ENCODE peak calls at places on chromosomes 2 and 18, in four cellular contexts. One of them, this sample, is unnamed. For H3K4me1, H3K9me3 and H3K36me3, the result is how much of the 10 kb centered on the place peaks cover.

GRCh38 chr2:106575955-106576354 is 88.8 kb downstream of the CD8B2 start:
- DNase-seq in hepatocyte: peak
- DNase-seq in fibroblast of lung: peak
- DNase-seq in NT2/D1: peak
- DNase-seq in this sample: no peak

GRCh38 chr18:598053-598665 is 1.4 kb downstream of the CLUL1 start:
- DNase-seq in hepatocyte: no peak
- DNase-seq in fibroblast of lung: no peak
- DNase-seq in NT2/D1: no peak
- DNase-seq in this sample: no peak

GRCh38 chr18:35409921-35410320 is 32.8 kb upstream of the ZNF396 start:
- DNase-seq in hepatocyte: no peak
- DNase-seq in fibroblast of lung: no peak
- DNase-seq in NT2/D1: no peak
- DNase-seq in this sample: peak

GRCh38 chr2:46922049-46922448 is 6.4 kb upstream of the MCFD2 start:
- DNase-seq in hepatocyte: no peak
- DNase-seq in fibroblast of lung: no peak
- DNase-seq in NT2/D1: no peak
- DNase-seq in this sample: peak

GRCh38 chr2:189076131-189076530 is 102.0 kb downstream of the COL3A1 start:
- DNase-seq in hepatocyte: no peak
- DNase-seq in fibroblast of lung: peak
- DNase-seq in NT2/D1: no peak
- DNase-seq in this sample: no peak

GRCh38 chr2:158381978-158382377 is 74.6 kb downstream of the CCDC148 start:
- DNase-seq in hepatocyte: no peak
- DNase-seq in fibroblast of lung: no peak
- DNase-seq in NT2/D1: no peak
- DNase-seq in this sample: no peak

GRCh38 chr2:231522418-231523180 is 7.6 kb downstream of the NMUR1 start:
- DNase-seq in hepatocyte: no peak
- DNase-seq in fibroblast of lung: peak
- DNase-seq in NT2/D1: no peak
- DNase-seq in this sample: no peak

GRCh38 chr18:48037481-48038271 is 107.2 kb upstream of the SMAD2 start:
- DNase-seq in hepatocyte: no peak
- DNase-seq in fibroblast of lung: no peak
- DNase-seq in NT2/D1: no peak
- DNase-seq in this sample: peak

GRCh38 chr2:39623916-39624315 is 41.8 kb upstream of the TMEM178A start:
- DNase-seq in hepatocyte: no peak
- DNase-seq in fibroblast of lung: peak
- DNase-seq in NT2/D1: no peak
- DNase-seq in this sample: no peak

GRCh38 chr2:217434183-217434620 is 568.6 kb downstream of the TNS1 start:
- DNase-seq in hepatocyte: peak
- DNase-seq in fibroblast of lung: peak
- DNase-seq in NT2/D1: peak
- DNase-seq in this sample: peak

GRCh38 chr18:3186678-3187658 is 32.8 kb downstream of the MYOM1 start:
- DNase-seq in hepatocyte: peak
- DNase-seq in fibroblast of lung: no peak
- DNase-seq in NT2/D1: no peak
- DNase-seq in this sample: peak

GRCh38 chr2:9675369-9676351 is 44.9 kb upstream of the YWHAQ start:
- DNase-seq in hepatocyte: no peak
- DNase-seq in fibroblast of lung: peak
- DNase-seq in NT2/D1: peak
- DNase-seq in this sample: no peak

GRCh38 chr2:174035981-174036742 is 71.0 kb upstream of the SP3 start:
- DNase-seq in hepatocyte: no peak
- DNase-seq in fibroblast of lung: peak
- DNase-seq in NT2/D1: no peak
- DNase-seq in this sample: no peak

GRCh38 chr2:27431395-27431794 is 3.0 kb downstream of the NRBP1 start:
- DNase-seq in hepatocyte: no peak
- DNase-seq in fibroblast of lung: peak
- DNase-seq in NT2/D1: no peak
- DNase-seq in this sample: peak

GRCh38 chr2:33314541-33314940 is 161.9 kb upstream of the RASGRP3 start:
- DNase-seq in hepatocyte: no peak
- DNase-seq in fibroblast of lung: no peak
- DNase-seq in NT2/D1: no peak
- DNase-seq in this sample: no peak

GRCh38 chr2:234493117-234493516 is 3.8 kb downstream of the ARL4C start:
- DNase-seq in hepatocyte: no peak
- DNase-seq in fibroblast of lung: no peak
- DNase-seq in NT2/D1: no peak
- DNase-seq in this sample: no peak

GRCh38 chr2:234491281-234491680 is 5.6 kb downstream of the ARL4C start:
- DNase-seq in hepatocyte: no peak
- DNase-seq in fibroblast of lung: peak
- DNase-seq in NT2/D1: no peak
- DNase-seq in this sample: no peak

GRCh38 chr2:234491897-234492296 is 5.0 kb downstream of the ARL4C start:
- DNase-seq in hepatocyte: no peak
- DNase-seq in fibroblast of lung: no peak
- DNase-seq in NT2/D1: no peak
- DNase-seq in this sample: no peak

GRCh38 chr2:234494361-234495075 is 2.4 kb downstream of the ARL4C start:
- DNase-seq in hepatocyte: peak
- DNase-seq in fibroblast of lung: peak
- DNase-seq in NT2/D1: no peak
- DNase-seq in this sample: no peak

DNA sequence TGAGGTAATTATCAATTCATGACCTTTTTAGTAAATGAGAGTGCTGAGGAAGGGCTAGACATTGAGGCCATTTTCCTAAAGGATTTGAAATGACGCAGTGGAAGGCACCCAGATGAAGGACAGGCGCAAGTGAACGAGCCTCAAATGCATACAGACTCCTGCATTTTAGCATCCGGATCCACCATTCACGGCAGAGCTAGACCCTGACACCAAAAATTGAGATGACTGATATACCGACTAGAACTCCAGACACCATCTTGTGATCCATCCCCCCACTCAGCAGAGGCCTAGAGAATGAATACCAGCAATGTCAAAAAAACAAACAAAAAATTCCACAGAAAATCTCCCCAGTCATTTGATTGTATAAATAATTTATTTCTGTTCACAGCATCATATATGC is 4.2 kb downstream of the ARL4C start:
- DNase-seq in hepatocyte: no peak
- DNase-seq in fibroblast of lung: no peak
- DNase-seq in NT2/D1: no peak
- DNase-seq in this sample: no peak
- H3K4me1 ChIP-seq in hepatocyte: under half
- H3K4me1 ChIP-seq in fibroblast of lung: under half
- H3K4me1 ChIP-seq in NT2/D1: under half
- H3K4me1 ChIP-seq in this sample: under half

DNA sequence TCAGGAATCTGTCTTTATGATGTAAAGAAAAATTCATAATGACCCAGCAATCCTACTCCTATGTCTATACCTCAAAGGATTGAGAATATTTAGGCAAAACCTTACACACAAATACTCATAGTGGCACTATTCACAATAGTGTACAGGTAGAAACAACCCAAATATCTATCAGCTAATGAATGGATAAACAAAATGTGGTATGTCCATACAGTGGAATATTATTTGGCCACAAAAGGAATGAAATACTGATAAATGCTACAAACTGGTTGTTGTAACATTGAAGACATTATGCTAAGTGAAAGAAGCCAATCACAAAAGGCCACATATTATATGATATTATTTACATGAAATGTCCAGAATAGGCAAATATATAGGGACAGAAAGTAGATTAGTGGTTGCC is 24.7 kb downstream of the PDK1 start:
- DNase-seq in hepatocyte: no peak
- DNase-seq in fibroblast of lung: no peak
- DNase-seq in NT2/D1: no peak
- DNase-seq in this sample: no peak
- H3K9me3 ChIP-seq in hepatocyte: under half
- H3K9me3 ChIP-seq in fibroblast of lung: under half
- H3K9me3 ChIP-seq in NT2/D1: under half
- H3K9me3 ChIP-seq in this sample: under half

GRCh38 chr2:179071810-179072355 is 21.9 kb upstream of the CCDC141 start:
- DNase-seq in hepatocyte: no peak
- DNase-seq in fibroblast of lung: no peak
- DNase-seq in NT2/D1: no peak
- DNase-seq in this sample: no peak

GRCh38 chr2:179070895-179071294 is 21.0 kb upstream of the CCDC141 start:
- DNase-seq in hepatocyte: no peak
- DNase-seq in fibroblast of lung: no peak
- DNase-seq in NT2/D1: no peak
- DNase-seq in this sample: no peak

GRCh38 chr2:179069685-179070084 is 19.7 kb upstream of the CCDC141 start:
- DNase-seq in hepatocyte: no peak
- DNase-seq in fibroblast of lung: no peak
- DNase-seq in NT2/D1: no peak
- DNase-seq in this sample: no peak

DNA sequence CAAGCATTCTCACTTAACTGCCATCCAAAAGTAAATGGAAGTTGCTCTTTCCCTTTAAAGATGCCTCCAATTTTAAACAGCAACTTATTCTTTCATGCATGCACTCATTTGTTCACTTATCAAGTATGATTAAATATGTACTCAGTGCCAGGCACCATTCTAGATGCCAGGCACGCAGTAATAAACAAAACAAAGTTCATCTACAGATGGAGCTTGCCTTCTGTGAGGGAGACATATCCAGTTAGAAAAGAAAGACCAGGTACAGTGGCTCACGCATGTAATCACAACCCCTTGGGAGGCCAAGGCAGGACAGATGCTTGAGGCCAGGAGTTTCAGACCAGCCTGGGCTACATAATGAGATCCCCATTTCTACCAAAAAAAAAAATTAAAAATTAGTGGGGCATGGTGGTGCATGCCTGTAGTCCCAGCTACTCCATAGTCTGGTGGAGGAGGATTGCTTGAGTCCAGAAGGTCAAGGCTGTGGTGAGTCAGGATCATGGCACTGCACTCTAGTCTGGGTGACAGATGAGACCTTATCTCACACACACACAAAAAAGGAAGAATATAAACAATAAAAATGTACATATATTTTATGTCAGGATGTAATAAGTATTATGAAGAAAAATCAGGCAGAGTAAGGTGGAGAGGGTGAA is 19.2 kb upstream of the CCDC141 start:
- DNase-seq in hepatocyte: no peak
- DNase-seq in fibroblast of lung: no peak
- DNase-seq in NT2/D1: no peak
- DNase-seq in this sample: peak
- H3K36me3 ChIP-seq in hepatocyte: under half
- H3K36me3 ChIP-seq in fibroblast of lung: under half
- H3K36me3 ChIP-seq in NT2/D1: under half
- H3K36me3 ChIP-seq in this sample: under half

GRCh38 chr18:25253136-25253535 is 98.8 kb downstream of the ZNF521 start:
- DNase-seq in hepatocyte: no peak
- DNase-seq in fibroblast of lung: peak
- DNase-seq in NT2/D1: no peak
- DNase-seq in this sample: no peak
- H3K4me1 ChIP-seq in hepatocyte: under half
- H3K4me1 ChIP-seq in fibroblast of lung: under half
- H3K4me1 ChIP-seq in NT2/D1: under half
- H3K4me1 ChIP-seq in this sample: under half

GRCh38 chr18:12556946-12557806 is 100.7 kb downstream of the SPIRE1 start:
- DNase-seq in hepatocyte: no peak
- DNase-seq in fibroblast of lung: no peak
- DNase-seq in NT2/D1: no peak
- DNase-seq in this sample: no peak

GRCh38 chr18:12554796-12555388 is 103.0 kb downstream of the SPIRE1 start:
- DNase-seq in hepatocyte: no peak
- DNase-seq in fibroblast of lung: no peak
- DNase-seq in NT2/D1: no peak
- DNase-seq in this sample: no peak

GRCh38 chr18:12552884-12553242 is 105.0 kb downstream of the SPIRE1 start:
- DNase-seq in hepatocyte: no peak
- DNase-seq in fibroblast of lung: no peak
- DNase-seq in NT2/D1: no peak
- DNase-seq in this sample: no peak
- H3K9me3 ChIP-seq in hepatocyte: under half
- H3K9me3 ChIP-seq in fibroblast of lung: under half
- H3K9me3 ChIP-seq in NT2/D1: under half
- H3K9me3 ChIP-seq in this sample: under half

DNA sequence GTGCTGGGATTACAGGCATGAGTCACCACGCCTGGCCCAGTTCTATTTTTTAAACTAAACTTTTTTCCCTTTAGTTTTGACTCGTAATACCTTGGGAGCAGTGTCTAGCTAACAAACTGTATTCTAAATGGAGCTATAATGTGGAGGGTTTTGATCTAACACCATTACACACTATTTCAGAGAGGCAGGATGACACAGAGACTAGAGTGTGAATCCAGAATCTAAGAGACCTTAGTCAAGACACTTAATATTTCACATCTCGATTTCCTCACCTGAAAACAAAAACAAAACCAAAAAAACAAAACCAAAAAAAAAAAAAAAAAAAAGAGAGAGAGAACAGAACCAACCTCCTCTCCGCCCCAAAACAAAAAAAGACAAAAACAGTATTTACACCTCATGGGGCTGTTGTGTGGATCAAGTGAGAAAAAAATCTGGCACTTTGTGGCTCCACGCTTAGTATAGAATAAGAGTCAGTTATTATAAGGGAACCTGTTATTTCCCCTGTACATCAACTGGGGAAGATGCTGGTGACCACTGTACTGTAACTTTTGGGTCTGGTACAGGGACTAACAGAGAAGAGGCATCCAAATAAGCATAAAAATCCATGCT is 31.3 kb downstream of the DARS1 start:
- DNase-seq in hepatocyte: no peak
- DNase-seq in fibroblast of lung: no peak
- DNase-seq in NT2/D1: no peak
- DNase-seq in this sample: no peak
- H3K36me3 ChIP-seq in hepatocyte: under half
- H3K36me3 ChIP-seq in fibroblast of lung: under half
- H3K36me3 ChIP-seq in NT2/D1: under half
- H3K36me3 ChIP-seq in this sample: under half

GRCh38 chr2:72750977-72751639 is 74.7 kb downstream of the EXOC6B start:
- DNase-seq in hepatocyte: no peak
- DNase-seq in fibroblast of lung: no peak
- DNase-seq in NT2/D1: peak
- DNase-seq in this sample: no peak

GRCh38 chr2:72744049-72744448 is 81.8 kb downstream of the EXOC6B start:
- DNase-seq in hepatocyte: no peak
- DNase-seq in fibroblast of lung: peak
- DNase-seq in NT2/D1: no peak
- DNase-seq in this sample: no peak

GRCh38 chr2:72745679-72746368 is 80.0 kb downstream of the EXOC6B start:
- DNase-seq in hepatocyte: peak
- DNase-seq in fibroblast of lung: peak
- DNase-seq in NT2/D1: peak
- DNase-seq in this sample: peak

GRCh38 chr2:72750466-72750865 is 75.4 kb downstream of the EXOC6B start:
- DNase-seq in hepatocyte: no peak
- DNase-seq in fibroblast of lung: no peak
- DNase-seq in NT2/D1: no peak
- DNase-seq in this sample: no peak

GRCh38 chr2:72747344-72747743 is 78.5 kb downstream of the EXOC6B start:
- DNase-seq in hepatocyte: no peak
- DNase-seq in fibroblast of lung: no peak
- DNase-seq in NT2/D1: no peak
- DNase-seq in this sample: no peak
- H3K4me1 ChIP-seq in hepatocyte: under half
- H3K4me1 ChIP-seq in fibroblast of lung: under half
- H3K4me1 ChIP-seq in NT2/D1: under half
- H3K4me1 ChIP-seq in this sample: under half

This sample was measured in small intestine.